ENCODE peak calls at places on chromosomes 7 and 10, in eight cellular contexts. V, L, E, C, Q, G, Z and X are unnamed samples.

GRCh38 chr7:30206466-30206865 is 71.7 kb downstream of the MTURN start:
- DNase-seq in C (no peak), Z (no peak), V (peak), L (no peak), E (no peak), G (no peak), Q (no peak), X (no peak)

GRCh38 chr7:30264052-30264451 is 20.3 kb upstream of the ZNRF2 start:
- DNase-seq in C (no peak), E (no peak), L (no peak), Z (no peak), Q (no peak), V (no peak), G (no peak), X (no peak)

GRCh38 chr10:122342293-122343134 is 32.0 kb upstream of the PLEKHA1 start:
- DNase-seq in V (peak), L (peak), C (peak), Z (peak), E (peak), Q (peak), G (peak), X (peak)

GRCh38 chr10:26259341-26259740 is 42.8 kb downstream of the GAD2 start:
- DNase-seq in G (no peak), C (no peak), V (no peak), E (no peak), L (no peak), Z (no peak), Q (no peak), X (no peak)

GRCh38 chr10:19832624-19833507 is 16.6 kb downstream of the PLXDC2 start:
- DNase-seq in E (no peak), G (peak), L (no peak), Z (no peak), V (no peak), C (no peak), Q (no peak), X (no peak)

GRCh38 chr7:129784783-129785456 is 167.8 kb downstream of the UBE2H start:
- DNase-seq in Z (peak), E (peak), G (peak), L (peak), C (peak), Q (no peak), V (no peak), X (peak)

GRCh38 chr10:1166828-1167275 is 110.7 kb downstream of the WDR37 start:
- DNase-seq in L (no peak), Q (no peak), G (no peak), C (no peak), E (peak), Z (no peak), V (no peak), X (no peak)

GRCh38 chr7:22001345-22002004 is 55.8 kb upstream of the CDCA7L start:
- DNase-seq in G (no peak), C (no peak), Z (peak), Q (peak), E (no peak), V (peak), L (no peak), X (peak)

GRCh38 chr10:60626037-60626436 is 152.2 kb upstream of the CDK1 start:
- DNase-seq in Q (no peak), G (no peak), E (no peak), L (no peak), Z (no peak), V (no peak), C (no peak), X (no peak)

GRCh38 chr7:106062521-106062931 is 49.6 kb downstream of the SYPL1 start:
- DNase-seq in V (no peak), G (no peak), Q (no peak), Z (no peak), C (no peak), E (no peak), L (no peak), X (no peak)

GRCh38 chr7:2761801-2762497 is 73.9 kb downstream of the AMZ1 start:
- DNase-seq in Q (no peak), Z (no peak), E (no peak), G (no peak), C (no peak), V (no peak), L (no peak), X (no peak)

GRCh38 chr7:146736446-146737190 is 620.0 kb downstream of the CNTNAP2 start:
- DNase-seq in V (no peak), Z (no peak), Q (no peak), E (no peak), G (no peak), C (no peak), L (no peak), X (peak)

GRCh38 chr10:22992075-22992474 is 64.2 kb downstream of the ARMC3 start:
- DNase-seq in E (no peak), V (no peak), G (no peak), L (no peak), C (no peak), Q (no peak), Z (no peak), X (no peak)

GRCh38 chr7:97835296-97836138 is 36.7 kb downstream of the ASNS start:
- DNase-seq in E (peak), Z (peak), L (peak), V (peak), C (peak), G (peak), Q (no peak), X (peak)

GRCh38 chr7:1843271-1843861 is 173.3 kb downstream of the ELFN1 start:
- DNase-seq in G (peak), Z (peak), L (no peak), E (peak), Q (no peak), C (no peak), V (no peak), X (no peak)

GRCh38 chr7:157150825-157151412 is 12.2 kb downstream of the UBE3C start:
- DNase-seq in C (no peak), V (no peak), Q (no peak), E (no peak), L (peak), G (no peak), Z (peak), X (no peak)

GRCh38 chr7:93429563-93429962 is 145.0 kb downstream of the CALCR start:
- DNase-seq in Q (no peak), G (no peak), E (no peak), L (no peak), Z (no peak), V (no peak), C (no peak), X (no peak)

GRCh38 chr7:42262907-42263466 is 26.0 kb upstream of the GLI3 start:
- DNase-seq in E (no peak), Q (no peak), L (peak), G (no peak), Z (no peak), C (peak), V (no peak), X (no peak)

GRCh38 chr7:144386741-144387140 is 16.8 kb downstream of the NOBOX start:
- DNase-seq in L (no peak), Z (no peak), C (no peak), E (no peak), V (no peak), G (no peak), Q (no peak), X (no peak)

GRCh38 chr10:131312261-131312801 is 810 bp upstream of the TCERG1L start:
- DNase-seq in V (no peak), Z (no peak), G (no peak), E (no peak), L (no peak), Q (no peak), C (no peak), X (peak)

GRCh38 chr10:103820101-103821062 is 35.0 kb downstream of the SH3PXD2A start:
- DNase-seq in Z (no peak), Q (no peak), E (peak), C (peak), V (no peak), L (peak), G (peak), X (no peak)

GRCh38 chr10:119502214-119502613 is 40.3 kb downstream of the RGS10 start:
- DNase-seq in G (no peak), L (no peak), E (peak), C (peak), Q (no peak), V (no peak), Z (no peak), X (no peak)

GRCh38 chr7:95066736-95067530 is 159.5 kb downstream of the PPP1R9A start:
- DNase-seq in C (no peak), E (no peak), G (no peak), L (no peak), V (no peak), Z (no peak), Q (no peak), X (no peak)

GRCh38 chr7:108167460-108167859 is 37.3 kb upstream of the LAMB4 start:
- DNase-seq in Z (no peak), E (no peak), C (no peak), G (no peak), V (no peak), L (peak), Q (no peak), X (no peak)

GRCh38 chr7:97377713-97378112 is 260.2 kb downstream of the SDHAF3 start:
- DNase-seq in V (no peak), L (no peak), Q (no peak), G (no peak), Z (no peak), C (no peak), E (no peak), X (no peak)

GRCh38 chr7:117021366-117021765 is 68.1 kb downstream of the ST7 start:
- DNase-seq in E (no peak), Q (no peak), L (no peak), Z (no peak), V (no peak), C (no peak), G (no peak), X (peak)

GRCh38 chr7:158227258-158227657 is 360.4 kb downstream of the PTPRN2 start:
- DNase-seq in Q (no peak), L (no peak), V (no peak), Z (no peak), C (no peak), G (no peak), E (no peak), X (no peak)

GRCh38 chr7:1422512-1423265 is 36.6 kb downstream of the MICALL2 start:
- DNase-seq in E (no peak), L (peak), Z (peak), Q (no peak), V (no peak), C (no peak), G (no peak), X (no peak)

GRCh38 chr7:35289376-35289775 is 35.5 kb upstream of the TBX20 start:
- DNase-seq in Z (no peak), V (no peak), E (no peak), L (no peak), Q (no peak), G (no peak), C (no peak), X (no peak)

GRCh38 chr10:110414563-110415309 is 83.0 kb upstream of the DUSP5 start:
- DNase-seq in C (peak), V (peak), L (peak), E (peak), G (no peak), Q (peak), Z (peak), X (no peak)

GRCh38 chr7:81743201-81743600 is 26.6 kb downstream of the HGF start:
- DNase-seq in G (no peak), L (no peak), C (no peak), Z (no peak), V (no peak), Q (no peak), E (no peak), X (no peak)

GRCh38 chr10:75470901-75471300 is 39.5 kb downstream of the LRMDA start:
- DNase-seq in Z (peak), G (no peak), Q (no peak), L (peak), V (no peak), E (no peak), C (peak), X (no peak)

DNA sequence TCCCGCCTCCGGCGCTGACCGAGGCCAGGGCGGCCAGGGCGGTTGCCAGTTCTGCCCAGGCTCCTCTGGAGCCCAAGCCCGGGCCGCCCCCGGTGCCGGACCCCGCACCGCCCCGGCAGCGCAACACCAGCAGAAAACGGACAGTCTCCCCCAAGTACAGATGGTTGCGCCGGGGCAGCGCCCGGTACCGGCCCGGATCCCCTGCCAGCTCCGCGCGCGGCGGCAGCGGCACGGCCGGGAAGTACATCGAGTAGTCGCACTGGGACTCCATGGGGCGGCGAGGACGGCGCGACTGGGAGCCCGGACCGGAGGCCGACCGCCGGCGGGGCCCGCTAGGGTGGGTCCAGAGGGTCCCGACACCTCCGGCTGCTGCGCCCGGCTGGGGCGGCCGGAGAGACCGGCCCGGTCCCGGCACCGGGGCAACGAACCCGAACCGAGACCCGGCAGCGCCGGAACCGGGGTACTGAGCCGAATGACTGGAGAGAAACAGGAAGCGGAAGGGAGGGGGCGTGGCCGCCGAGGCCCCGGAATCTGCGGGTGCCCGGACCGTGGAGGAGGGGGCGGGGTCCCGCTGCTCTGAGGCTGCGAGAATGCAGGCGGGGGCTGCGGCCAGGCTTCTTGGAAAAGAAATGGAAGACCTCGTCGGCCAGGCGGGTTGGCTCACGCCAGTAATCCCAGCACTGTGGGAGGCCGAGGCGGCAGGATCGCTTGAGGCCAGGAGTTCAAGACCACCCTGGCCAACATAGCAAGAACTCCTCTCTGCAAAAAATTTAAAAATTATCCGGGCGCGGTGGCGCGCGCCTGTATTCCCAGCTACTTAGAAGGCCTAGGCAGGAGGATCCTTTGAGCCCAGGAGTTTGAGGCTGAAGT is at the start of gene TRAPPC14:
- DNase-seq in C (peak), Q (peak), V (peak), G (peak), E (peak), L (peak), Z (peak), X (peak)
- TF ChIP-seq POLR2A in C (peak), Q (peak), V (peak), G (peak), E (peak), L (peak), Z (peak), X (no peak)

DNA sequence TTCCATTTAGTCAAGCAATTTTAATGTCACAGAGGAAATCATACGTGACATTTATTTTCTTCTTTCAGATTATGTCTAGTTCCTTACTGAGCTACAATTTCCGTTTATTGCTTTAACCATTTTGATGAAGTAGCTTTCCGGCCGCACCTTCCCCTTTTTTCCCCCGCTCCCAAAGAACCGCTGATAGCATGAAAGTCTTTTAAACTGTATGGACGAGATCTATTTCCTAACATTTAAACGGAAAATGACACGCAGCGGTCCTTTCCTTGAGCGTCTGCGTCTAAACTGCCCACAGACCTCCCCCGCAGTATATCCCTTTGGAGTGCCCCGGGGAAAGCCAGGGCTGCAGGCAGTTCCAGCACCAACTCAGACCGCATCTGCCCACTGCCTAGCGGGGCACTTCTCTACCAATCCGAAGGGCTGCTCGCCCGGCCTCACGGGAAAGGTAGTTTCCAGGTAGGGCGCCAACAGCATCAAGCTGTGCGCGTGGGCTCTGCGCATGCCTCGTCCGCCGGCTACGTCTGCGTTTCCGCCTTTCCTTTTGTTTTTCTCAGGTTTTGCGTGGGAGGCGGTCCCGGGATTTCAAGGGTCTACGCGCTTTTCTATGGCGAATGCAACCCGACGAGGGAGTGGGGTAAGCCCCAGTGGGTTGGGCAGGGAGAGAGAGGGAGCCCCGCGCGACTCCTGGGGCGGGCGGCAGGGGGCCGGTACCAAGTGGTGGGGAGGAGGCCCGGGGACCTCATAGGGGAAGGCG is at the start of gene ZNF33A:
- DNase-seq in C (peak), E (peak), Q (peak), V (peak), L (peak), G (peak), Z (peak), X (peak)
- TF ChIP-seq POLR2A in C (no peak), E (peak), Q (no peak), V (peak), L (peak), G (peak), Z (peak), X (peak)

DNA sequence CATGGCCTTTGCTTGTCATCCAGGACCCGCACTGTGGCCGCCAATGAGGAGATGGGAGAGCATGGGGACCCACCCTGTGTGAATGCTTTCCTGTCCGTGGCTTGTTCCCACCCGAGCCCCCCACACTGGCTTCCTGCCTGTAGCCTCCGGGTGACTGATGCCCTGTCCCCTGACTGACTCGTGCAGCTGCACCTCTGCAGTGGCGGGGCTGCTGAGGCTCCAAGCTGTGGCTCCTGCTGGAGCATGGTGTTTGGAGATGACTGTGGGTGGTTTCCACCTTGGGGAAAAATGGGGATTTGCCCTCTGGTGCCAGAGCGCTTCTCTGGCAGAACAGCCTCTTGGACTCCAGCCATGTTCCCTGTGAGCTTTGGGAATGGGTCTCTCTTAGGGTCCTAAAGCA is 2.1 kb downstream of the CAMK1D start:
- DNase-seq in Q (no peak), V (no peak), Z (no peak), L (no peak), E (peak), G (no peak), C (peak), X (no peak)
- TF ChIP-seq POLR2A in Q (peak), V (no peak), Z (no peak), L (no peak), E (no peak), G (no peak), C (no peak), X (no peak)

DNA sequence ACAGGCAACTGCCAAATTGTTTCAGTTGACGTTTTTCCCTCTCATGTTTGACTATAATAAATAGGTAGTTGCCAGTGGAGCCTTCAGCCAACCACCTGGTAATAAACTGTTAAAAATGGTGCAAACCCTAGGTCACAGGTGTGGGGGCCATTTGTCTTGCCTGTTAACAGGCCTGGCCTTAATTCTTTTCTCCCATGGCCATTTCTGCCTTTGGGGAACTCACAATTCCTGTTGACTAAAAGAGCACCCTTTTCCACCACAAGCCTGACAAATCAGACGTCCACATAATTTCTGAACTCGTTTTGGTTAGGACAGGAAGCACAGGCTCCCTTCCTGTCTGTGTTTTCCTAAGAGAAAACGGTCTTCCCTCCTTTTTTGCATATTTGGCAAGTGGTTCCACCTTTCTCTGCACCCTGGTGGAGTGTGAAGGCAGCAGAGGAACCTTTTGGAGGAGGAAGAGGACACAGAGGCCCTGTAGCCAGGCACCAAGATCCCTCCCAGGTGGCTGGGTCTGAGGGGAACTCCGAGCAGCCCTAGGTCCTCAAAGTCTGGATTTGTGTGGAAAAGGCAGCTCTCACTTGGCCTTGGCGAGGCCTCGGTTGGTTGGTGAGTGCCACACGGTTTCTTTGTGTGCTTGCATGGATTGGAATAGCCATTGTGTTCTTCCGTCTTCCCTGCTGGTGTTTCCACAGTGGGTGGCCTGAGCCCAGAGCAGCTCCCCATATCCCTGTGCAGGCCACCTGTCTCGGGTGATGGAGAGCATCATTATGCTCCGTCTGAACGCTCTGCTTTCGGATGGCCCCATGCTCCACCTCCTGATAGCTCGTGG is 4.0 kb downstream of the IKZF1 start:
- DNase-seq in L (no peak), Z (peak), Q (no peak), V (no peak), C (no peak), G (no peak), E (no peak), X (no peak)
- TF ChIP-seq POLR2A in L (no peak), Z (no peak), Q (no peak), V (no peak), C (no peak), G (no peak), E (no peak), X (no peak)

GRCh38 chr10:61903184-61903990 is 1.9 kb downstream of the ARID5B start:
- DNase-seq in E (peak), Q (peak), L (peak), G (peak), C (peak), V (no peak), Z (peak), X (peak)
- TF ChIP-seq POLR2A in E (peak), Q (peak), L (peak), G (peak), C (peak), V (no peak), Z (no peak), X (peak)

GRCh38 chr7:150993511-150993910 is 2.7 kb downstream of the NOS3 start:
- DNase-seq in E (no peak), G (no peak), Q (no peak), L (no peak), C (no peak), V (no peak), Z (no peak), X (no peak)
- TF ChIP-seq POLR2A in E (no peak), G (peak), Q (no peak), L (no peak), C (no peak), V (no peak), Z (no peak), X (no peak)